ENCODE peak calls at places on chromosomes 11 and 22, in four cellular contexts. A is activated CD4-positive, CD25-positive, alpha-beta regulatory T cell; X is hypothalamus; M is GM13977. Q is an unnamed sample.

GRCh38 chr11:122743949-122744876 is 88.7 kb downstream of the UBASH3B start:
- DNase-seq in X (no peak), A (peak; percentile 50), M (peak; percentile 54), Q (no peak)

GRCh38 chr11:425301-425700 is 10.5 kb upstream of the SIGIRR start:
- DNase-seq in X (no peak), M (no peak), A (no peak), Q (no peak)

GRCh38 chr22:31680764-31681624 is 19.0 kb upstream of the PISD start:
- DNase-seq in M (no peak), A (no peak), X (no peak), Q (no peak)

GRCh38 chr11:63667993-63668392 is 3.2 kb downstream of the ATL3 start:
- DNase-seq in M (no peak), X (no peak), A (no peak), Q (no peak)

GRCh38 chr11:1674194-1674878 is 22.7 kb upstream of the KRTAP5-6 start:
- DNase-seq in X (no peak), M (no peak), A (no peak), Q (no peak)

GRCh38 chr22:19066531-19067271 is 55.5 kb downstream of the DGCR2 start:
- DNase-seq in A (no peak), X (no peak), M (no peak), Q (no peak)

GRCh38 chr11:117862753-117863152 is 13.7 kb downstream of the FXYD6 start:
- DNase-seq in X (no peak), M (no peak), A (no peak), Q (no peak)

GRCh38 chr11:127056338-127056971 is 55.9 kb upstream of the KIRREL3 start:
- DNase-seq in A (no peak), X (no peak), M (no peak), Q (no peak)

GRCh38 chr11:45048313-45048841 is 97.7 kb upstream of the TP53I11 start:
- DNase-seq in X (no peak), M (no peak), A (no peak), Q (no peak)

GRCh38 chr11:75463106-75463774 is 30.2 kb upstream of the KLHL35 start:
- DNase-seq in M (no peak), X (no peak), A (no peak), Q (no peak)

GRCh38 chr11:121643530-121644512 is 191.1 kb upstream of the SORL1-AS1 start:
- DNase-seq in M (no peak), A (no peak), X (no peak), Q (no peak)

GRCh38 chr11:98155696-98156095 is 865.1 kb upstream of the CNTN5 start:
- DNase-seq in M (no peak), X (no peak), A (no peak), Q (no peak)

GRCh38 chr11:118896921-118897591 is 13.4 kb downstream of the CXCR5 start:
- DNase-seq in X (no peak), A (no peak), M (no peak), Q (no peak)

GRCh38 chr22:38196791-38197429 is 4.9 kb upstream of the MAFF start:
- DNase-seq in X (no peak), M (no peak), A (no peak), Q (no peak)

GRCh38 chr22:43948836-43949235 is 6.4 kb upstream of the SAMM50 start:
- DNase-seq in A (no peak), X (no peak), M (no peak), Q (no peak)

GRCh38 chr11:27317751-27318150 is 45.3 kb downstream of the CCDC34 start:
- DNase-seq in A (no peak), M (no peak), X (no peak), Q (no peak)

Q was measured in GOT3.